ENCODE peak calls at places on chromosomes 2 and 18, in five cellular contexts. D, N, L, F and K are unnamed samples.

GRCh38 chr2:213147550-213147949 is 3.9 kb downstream of the IKZF2 start:
- DNase-seq in D (peak; percentile 41), N (no peak), L (no peak), F (no peak), K (no peak)

GRCh38 chr18:582465-582864 is 2.3 kb downstream of the CETN1 start:
- DNase-seq in D (no peak), N (no peak), L (no peak), F (no peak), K (no peak)

GRCh38 chr2:15222856-15223255 is 338.3 kb downstream of the NBAS start:
- DNase-seq in D (no peak), N (no peak), L (no peak), F (no peak), K (no peak)

GRCh38 chr2:100865819-100866462 is 46.0 kb downstream of the NPAS2 start:
- DNase-seq in D (no peak), N (no peak), L (no peak), F (no peak), K (no peak)

GRCh38 chr18:50644807-50645206 is 84.9 kb downstream of the MAPK4 start:
- DNase-seq in D (no peak), N (peak; percentile 25), L (no peak), F (peak; percentile 22), K (no peak)

GRCh38 chr2:73243884-73244570 is 9.9 kb downstream of the CCT7 start:
- DNase-seq in D (no peak), N (no peak), L (no peak), F (peak; percentile 81), K (no peak)

GRCh38 chr2:9212010-9212638 is 5.5 kb downstream of the ASAP2 start:
- DNase-seq in D (no peak), N (no peak), L (no peak), F (no peak), K (no peak)

GRCh38 chr2:85988210-85988913 is 99.6 kb upstream of the ST3GAL5 start:
- DNase-seq in D (no peak), N (no peak), L (no peak), F (no peak), K (no peak)

GRCh38 chr2:161090401-161090800 is 69.8 kb upstream of the TANK start:
- DNase-seq in D (peak; percentile 17), N (no peak), L (no peak), F (no peak), K (peak; percentile 37)

GRCh38 chr2:101400516-101401315 is 13.4 kb upstream of the CREG2 start:
- DNase-seq in D (no peak), N (no peak), L (no peak), F (no peak), K (no peak)